ENCODE peak calls at places on chromosomes 1 and 21, in five cellular contexts. H is fibroblast of lung, N is NCI-H1092, W is T-helper 9 cell, S is hippocampal formation. X is an unnamed sample.

GRCh38 chr1:108503062-108503740 is 53.1 kb downstream of the NBPF6 start:
- DNase-seq in H (peak), N (no peak), S (no peak), W (no peak), X (no peak)

GRCh38 chr1:14553711-14554110 is 44.8 kb upstream of the KAZN start:
- DNase-seq in H (peak), N (no peak), S (no peak), W (no peak), X (no peak)

GRCh38 chr1:54250670-54251069 is 50.7 kb downstream of the MRPL37 start:
- DNase-seq in S (no peak), N (no peak), H (no peak), W (no peak), X (no peak)

GRCh38 chr21:15365751-15366392 is 301.1 kb upstream of the NRIP1 start:
- DNase-seq in H (no peak), W (no peak), N (no peak), S (no peak), X (no peak)

GRCh38 chr1:211581521-211581920 is 2.6 kb upstream of the SLC30A1 start:
- DNase-seq in H (peak), S (no peak), N (no peak), W (no peak), X (no peak)

GRCh38 chr1:199550384-199551067 is 477.0 kb upstream of the NR5A2 start:
- DNase-seq in W (no peak), H (peak), N (no peak), S (no peak), X (no peak)

GRCh38 chr1:2528966-2529750 is 905 bp downstream of the HES5 start:
- DNase-seq in S (no peak), W (peak), N (no peak), H (no peak), X (peak)

GRCh38 chr21:42883921-42884320 is 4.6 kb upstream of the WDR4 start:
- DNase-seq in S (no peak), H (no peak), N (no peak), W (no peak), X (no peak)

GRCh38 chr21:42214921-42215320 is 4.0 kb upstream of the ABCG1 start:
- DNase-seq in S (no peak), N (no peak), W (no peak), H (no peak), X (no peak)

GRCh38 chr1:174112489-174113162 is 46.7 kb upstream of the RABGAP1L start:
- DNase-seq in H (no peak), N (no peak), W (no peak), S (no peak), X (no peak)

GRCh38 chr21:31526040-31526439 is 133.5 kb upstream of the SOD1 start:
- DNase-seq in S (no peak), H (no peak), W (no peak), N (no peak), X (no peak)

GRCh38 chr1:91718368-91718767 is 167.6 kb downstream of the TGFBR3 start:
- DNase-seq in N (no peak), S (no peak), W (no peak), H (no peak), X (no peak)

GRCh38 chr1:243580072-243580471 is 270.0 kb downstream of the AKT3 start:
- DNase-seq in N (no peak), H (peak), S (no peak), W (no peak), X (no peak)

GRCh38 chr1:53842347-53842746 is 4.3 kb upstream of the NDC1 start:
- DNase-seq in H (no peak), N (no peak), S (no peak), W (no peak), X (no peak)

GRCh38 chr1:178361847-178362246 is 134.9 kb downstream of the CLEC20A start:
- DNase-seq in H (no peak), N (no peak), S (no peak), W (no peak), X (no peak)

GRCh38 chr1:90964444-90965035 is 57.3 kb downstream of the ZNF644 start:
- DNase-seq in S (peak), N (no peak), W (no peak), H (peak), X (no peak)

GRCh38 chr1:61504840-61505239 is 220.1 kb downstream of the TM2D1 start:
- DNase-seq in H (peak), N (no peak), S (no peak), W (no peak), X (no peak)

GRCh38 chr1:184315254-184315653 is 71.6 kb upstream of the C1orf21 start:
- DNase-seq in W (no peak), S (no peak), N (no peak), H (peak), X (no peak)

GRCh38 chr1:62068302-62068936 is 126.2 kb upstream of the L1TD1 start:
- DNase-seq in S (no peak), H (no peak), N (no peak), W (no peak), X (no peak)

GRCh38 chr1:77202746-77203145 is 16.5 kb downstream of the PIGK start:
- DNase-seq in N (no peak), H (no peak), S (no peak), W (no peak), X (no peak)

GRCh38 chr21:26055841-26056264 is 114.7 kb downstream of the APP start:
- DNase-seq in W (no peak), N (no peak), S (no peak), H (no peak), X (no peak)

GRCh38 chr1:162136760-162137537 is 67.5 kb downstream of the NOS1AP start:
- DNase-seq in H (peak), S (no peak), N (no peak), W (no peak), X (no peak)

GRCh38 chr1:163701783-163702182 is 380.0 kb downstream of the NUF2 start:
- DNase-seq in W (no peak), S (peak), H (no peak), N (no peak), X (no peak)

GRCh38 chr1:37028981-37029617 is 5.2 kb downstream of the GRIK3 start:
- DNase-seq in W (no peak), N (no peak), S (no peak), H (no peak), X (no peak)

X was measured in pancreas.